ENCODE peak calls at places on chromosomes 11 and 22, in eight cellular contexts. L, G, B, O, X, I, F and M are unnamed samples.

GRCh38 chr11:100918551-100919500 is 210.8 kb downstream of the PGR start:
- DNase-seq in L (peak), G (no peak), B (no peak), O (no peak), X (peak), I (no peak), F (no peak), M (no peak)

GRCh38 chr11:129709801-129710398 is 105.7 kb upstream of the TMEM45B start:
- DNase-seq in L (no peak), G (no peak), B (no peak), O (no peak), X (no peak), I (no peak), F (no peak), M (no peak)

GRCh38 chr11:134466035-134466908 is 54.2 kb upstream of the B3GAT1 start:
- DNase-seq in L (no peak), G (no peak), B (no peak), O (no peak), X (peak), I (peak), F (no peak), M (no peak)

GRCh38 chr11:72224587-72225410 is at the start of gene INPPL1:
- DNase-seq in L (peak), G (peak), B (peak), O (no peak), X (peak), I (peak), F (peak), M (peak)

GRCh38 chr22:24826710-24827285 is 20.8 kb downstream of the SGSM1 start:
- DNase-seq in L (no peak), G (no peak), B (no peak), O (no peak), X (no peak), I (no peak), F (no peak), M (no peak)

GRCh38 chr11:84865257-84865656 is 761.9 kb downstream of the DLG2 start:
- DNase-seq in L (peak), G (no peak), B (no peak), O (no peak), X (no peak), I (no peak), F (no peak), M (no peak)

GRCh38 chr11:57885298-57886035 is 123.9 kb downstream of the CTNND1 start:
- DNase-seq in L (peak), G (no peak), B (no peak), O (no peak), X (peak), I (peak), F (no peak), M (peak)

GRCh38 chr11:123111465-123111864 is 49.5 kb upstream of the HSPA8 start:
- DNase-seq in L (peak), G (peak), B (peak), O (peak), X (peak), I (peak), F (peak), M (peak)

GRCh38 chr11:8019671-8020597 is 32.8 kb downstream of the EIF3F start:
- DNase-seq in L (no peak), G (no peak), B (no peak), O (no peak), X (peak), I (peak), F (peak), M (peak)

GRCh38 chr11:40401132-40401853 is 1058.2 kb downstream of the LRRC4C start:
- DNase-seq in L (no peak), G (no peak), B (no peak), O (no peak), X (no peak), I (no peak), F (no peak), M (no peak)

GRCh38 chr11:102179366-102179765 is 69.1 kb downstream of the YAP1 start:
- DNase-seq in L (no peak), G (no peak), B (no peak), O (no peak), X (no peak), I (peak), F (no peak), M (no peak)

GRCh38 chr11:103826856-103827255 is 209.6 kb upstream of the DDI1 start:
- DNase-seq in L (no peak), G (no peak), B (no peak), O (no peak), X (no peak), I (no peak), F (no peak), M (no peak)

GRCh38 chr11:58531865-58532341 is 24.0 kb upstream of the OR5B21 start:
- DNase-seq in L (no peak), G (no peak), B (no peak), O (no peak), X (no peak), I (no peak), F (no peak), M (no peak)

GRCh38 chr22:35446365-35446764 is 46.4 kb downstream of the MCM5 start:
- DNase-seq in L (peak), G (no peak), B (no peak), O (no peak), X (no peak), I (no peak), F (no peak), M (peak)

GRCh38 chr11:19756675-19757475 is 44.2 kb downstream of the NAV2 start:
- DNase-seq in L (no peak), G (no peak), B (no peak), O (no peak), X (peak), I (no peak), F (no peak), M (no peak)

GRCh38 chr22:42879371-42880021 is 22.4 kb upstream of the ARFGAP3 start:
- DNase-seq in L (no peak), G (no peak), B (no peak), O (no peak), X (no peak), I (no peak), F (no peak), M (no peak)
- H3K4me2 ChIP-seq in L (no peak), G (no peak), B (no peak), O (no peak), X (no peak), I (no peak), F (no peak), M (no peak)

DNA sequence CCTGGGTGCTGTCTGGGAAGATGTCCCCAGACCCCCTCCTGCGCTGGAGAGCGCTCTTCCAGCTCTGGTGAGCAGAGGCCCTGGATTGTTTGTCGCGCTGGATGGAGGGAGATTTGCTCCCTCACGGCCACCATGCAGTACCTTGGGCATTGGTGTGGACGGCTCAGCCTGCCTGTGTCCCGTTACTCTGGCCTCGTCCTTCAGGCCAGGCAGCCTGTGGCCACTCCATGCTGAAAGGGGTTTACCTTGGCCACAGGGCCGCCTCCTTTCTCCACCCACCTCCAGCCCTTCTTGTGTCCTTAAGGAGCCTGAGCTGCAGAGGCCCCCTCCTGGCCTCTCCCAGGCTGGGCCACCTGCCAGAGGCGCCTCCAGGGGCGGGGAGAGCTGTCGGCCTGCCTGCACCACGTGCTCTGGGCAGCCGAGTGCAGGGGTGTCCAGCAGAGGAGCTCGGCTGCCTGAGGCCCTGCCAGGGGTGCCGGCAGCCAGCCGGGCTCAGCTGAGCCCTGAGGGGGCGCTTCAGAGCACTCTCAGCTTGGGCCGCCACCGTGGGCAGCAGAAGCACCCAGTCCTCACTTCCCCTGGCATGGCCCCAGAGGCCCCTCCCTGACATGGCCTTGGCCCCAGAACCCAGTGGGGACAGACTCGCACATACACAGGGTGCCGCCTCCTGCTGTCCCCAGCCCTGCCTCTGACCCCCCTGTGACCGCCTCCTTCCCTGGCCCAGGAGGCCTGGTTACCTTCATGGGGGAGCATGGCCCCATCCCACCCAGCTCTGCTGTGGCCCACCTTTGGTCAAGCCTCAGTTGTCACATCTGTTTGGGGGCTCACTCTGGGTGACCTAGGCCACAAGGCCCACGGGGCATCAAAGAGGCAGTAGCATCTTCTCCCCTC is 3.4 kb downstream of the CCND1 start:
- DNase-seq in L (peak), G (no peak), B (no peak), O (no peak), X (no peak), I (no peak), F (peak), M (peak)
- TF ChIP-seq CTCF in L (peak), G (no peak), B (peak), O (no peak), X (no peak), I (peak), F (peak), M (peak)

DNA sequence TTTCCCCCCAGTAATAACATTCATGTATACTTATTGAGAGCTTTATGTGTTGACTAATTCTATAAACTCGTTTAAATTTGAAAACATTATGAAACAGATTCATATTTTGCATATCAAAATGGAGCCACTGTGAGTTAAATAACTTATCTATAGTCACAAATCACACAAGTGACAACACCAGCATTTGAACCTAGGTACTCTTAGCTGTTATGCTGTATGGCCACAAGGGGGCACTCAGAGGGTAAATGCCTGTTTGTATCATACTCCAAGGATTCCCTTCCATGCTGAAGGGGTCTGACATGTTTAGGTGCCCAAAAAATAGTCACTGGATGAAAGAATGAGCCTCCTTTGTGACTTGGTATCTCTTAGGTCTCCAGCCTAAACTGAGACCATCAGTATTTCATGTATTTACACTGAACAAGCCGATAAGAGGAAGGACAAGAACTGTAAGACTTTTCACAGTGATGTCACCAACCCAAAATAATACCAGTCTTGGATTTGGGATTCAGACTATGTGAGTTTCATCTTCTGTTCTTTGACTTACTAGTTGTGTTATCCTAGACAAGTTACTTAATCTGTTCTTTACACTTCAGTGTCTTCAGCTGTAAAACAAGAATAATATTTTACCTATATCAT is 12.2 kb upstream of the OR52D1 start:
- DNase-seq in L (peak), G (peak), B (peak), O (peak), X (peak), I (peak), F (peak), M (peak)
- TF ChIP-seq EZH2phosphoT487 in L (no peak), G (no peak), B (no peak), O (no peak), X (no peak), I (no peak), F (no peak), M (no peak)

GRCh38 chr11:28939381-28939780 is 831.2 kb downstream of the METTL15 start:
- DNase-seq in L (no peak), G (no peak), B (no peak), O (no peak), X (no peak), I (no peak), F (no peak), M (no peak)
- H3K4me2 ChIP-seq in L (no peak), G (no peak), B (no peak), O (no peak), X (no peak), I (no peak), F (no peak), M (no peak)

DNA sequence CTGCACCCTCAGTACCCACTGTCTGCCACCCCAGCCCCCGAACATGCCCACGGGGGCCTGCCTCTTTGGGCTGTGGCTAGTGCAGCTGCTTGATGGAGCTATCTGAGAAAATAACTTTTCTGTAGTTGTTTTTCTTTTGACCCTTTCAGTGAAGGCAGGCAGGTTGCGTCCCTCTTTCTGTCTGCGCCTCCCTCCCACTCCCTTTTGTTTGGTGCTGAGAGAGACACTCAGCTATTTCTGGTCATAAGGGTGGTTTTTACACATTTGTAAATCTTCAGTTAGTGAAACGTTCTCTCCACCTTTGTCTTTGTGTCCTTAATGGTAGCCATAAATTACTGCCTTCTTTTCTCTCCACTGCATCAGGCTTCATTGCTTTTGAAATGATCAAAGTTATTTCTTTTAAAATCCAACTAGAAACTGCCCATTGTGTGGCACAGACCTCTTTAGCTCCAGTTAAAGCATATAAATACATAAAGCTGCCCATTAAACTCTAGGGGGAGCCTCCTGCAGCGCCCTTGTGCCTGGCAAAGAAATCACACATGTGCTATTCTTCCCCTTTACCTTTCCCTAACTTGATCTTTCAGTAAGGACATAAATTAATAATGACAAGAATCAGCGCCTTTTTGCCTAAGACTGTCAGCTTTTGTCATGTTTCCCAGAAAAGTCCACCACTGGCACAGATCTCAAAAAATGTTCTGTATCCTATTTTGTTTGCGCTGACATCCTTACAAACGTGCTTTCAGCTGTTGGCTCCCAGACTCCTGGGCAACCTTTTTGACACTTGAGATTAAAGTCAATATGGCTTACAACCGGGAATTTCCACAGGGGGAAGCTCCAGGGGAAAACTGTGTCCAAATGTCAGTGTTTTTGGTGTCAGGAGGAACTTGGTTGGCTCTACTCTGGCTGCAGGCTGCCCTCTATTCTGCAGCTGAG is 1.7 kb upstream of the SCUBE2 start:
- DNase-seq in L (peak), G (no peak), B (peak), O (no peak), X (no peak), I (no peak), F (peak), M (no peak)
- TF ChIP-seq CTCF in L (peak), G (peak), B (peak), O (peak), X (peak), I (peak), F (peak), M (peak)

GRCh38 chr11:27820249-27820648 is 120.0 kb upstream of the BDNF start:
- DNase-seq in L (peak), G (no peak), B (no peak), O (no peak), X (no peak), I (no peak), F (no peak), M (no peak)
- TF ChIP-seq EZH2phosphoT487 in L (no peak), G (no peak), B (no peak), O (no peak), X (no peak), I (no peak), F (no peak), M (no peak)

DNA sequence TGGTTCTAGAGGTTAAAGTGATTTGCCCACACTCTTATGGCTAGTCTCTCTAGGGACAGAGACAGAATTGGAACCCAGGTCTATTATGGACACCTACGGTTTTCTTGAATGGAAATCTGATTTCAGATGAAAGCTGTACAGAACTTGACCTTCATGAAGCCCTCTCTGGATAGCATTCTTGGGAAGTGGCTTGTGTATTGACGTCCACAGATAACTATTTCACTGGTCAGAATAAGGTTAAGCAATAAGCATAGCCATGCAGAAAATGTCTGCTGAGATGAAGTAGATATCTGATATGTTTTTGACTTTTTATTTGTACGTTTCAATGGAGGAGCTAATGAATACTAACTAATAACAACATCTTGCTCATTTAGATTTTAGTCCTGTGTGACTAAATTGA is 1.1 kb downstream of the TLCD5 start:
- DNase-seq in L (no peak), G (no peak), B (no peak), O (no peak), X (no peak), I (no peak), F (no peak), M (no peak)
- H3K4me2 ChIP-seq in L (peak), G (peak), B (peak), O (peak), X (peak), I (peak), F (peak), M (peak)